ENCODE peak calls at places on chromosomes 12 and 14, in six cellular contexts. C is memory B cell; W is GM10248; X is central memory CD4-positive, alpha-beta T cell; L is uterus; V is activated CD8-positive, alpha-beta memory T cell treated with anti-CD3 and anti-CD28 coated beads, Interleukin-2, amount 50 U/mL, for 4 hours. H is an unnamed sample.

GRCh38 chr12:122894173-122895121 is 1.5 kb downstream of the VPS37B start:
- DNase-seq in C (no peak), W (no peak), X (no peak), L (peak; percentile 27), V (no peak), H (no peak)

GRCh38 chr12:59041241-59042121 is 121.2 kb upstream of the LRIG3 start:
- DNase-seq in C (no peak), W (no peak), X (no peak), L (no peak), V (no peak), H (no peak)

GRCh38 chr12:19131020-19131431 is 1.5 kb downstream of the PLEKHA5 start:
- DNase-seq in C (no peak), W (no peak), X (no peak), L (peak; percentile 21), V (no peak), H (no peak)

GRCh38 chr14:59333668-59334067 is 131.5 kb downstream of the GPR135 start:
- DNase-seq in C (no peak), W (no peak), X (no peak), L (peak; percentile 65), V (no peak), H (no peak)

GRCh38 chr14:101069666-101070362 is 166.3 kb upstream of the RTL1 start:
- DNase-seq in C (no peak), W (no peak), X (no peak), L (peak; percentile 9), V (no peak), H (no peak)

GRCh38 chr14:77122555-77123125 is 19.0 kb downstream of the ZDHHC22 start:
- DNase-seq in C (no peak), W (no peak), X (no peak), L (no peak), V (no peak), H (no peak)

GRCh38 chr14:61179776-61180398 is 101.3 kb downstream of the TMEM30B start:
- DNase-seq in C (no peak), W (no peak), X (no peak), L (no peak), V (no peak), H (no peak)

GRCh38 chr12:124398578-124399227 is 103.8 kb downstream of the RFLNA start:
- DNase-seq in C (no peak), W (no peak), X (no peak), L (peak; percentile 92), V (no peak), H (no peak)

GRCh38 chr12:109763201-109763841 is 49.7 kb downstream of the FAM222A start:
- DNase-seq in C (no peak), W (no peak), X (no peak), L (no peak), V (no peak), H (no peak)

GRCh38 chr14:73461478-73462077 is 3.2 kb upstream of the NUMB start:
- DNase-seq in C (no peak), W (no peak), X (no peak), L (no peak), V (no peak), H (no peak)

GRCh38 chr12:26746315-26746714 is 86.7 kb downstream of the ITPR2 start:
- DNase-seq in C (no peak), W (peak; percentile 15), X (no peak), L (no peak), V (no peak), H (no peak)

GRCh38 chr14:92676448-92677086 is 71.9 kb downstream of the LGMN start:
- DNase-seq in C (no peak), W (no peak), X (no peak), L (no peak), V (no peak), H (no peak)

GRCh38 chr14:94971750-94972149 is 185.6 kb downstream of the DICER1 start:
- DNase-seq in C (no peak), W (no peak), X (no peak), L (peak; percentile 50), V (no peak), H (no peak)

H was measured in naive B cell.